ENCODE peak calls at places on chromosome 5, in eight cellular contexts. One of them, this sample, is unnamed.

GRCh38 chr5:103476776-103477175 is 85.8 kb downstream of the NUDT12 start:
- DNase-seq in WERI-Rb-1: no peak
- DNase-seq in naive thymus-derived CD4-positive, alpha-beta T cell: no peak
- DNase-seq in neural progenitor cell: peak; percentile 19
- DNase-seq in tibial artery: no peak
- DNase-seq in mesenchymal stem cell: no peak
- DNase-seq in CD4-positive, CD25-positive, alpha-beta regulatory T cell: no peak
- DNase-seq in GM23338: no peak
- DNase-seq in this sample: no peak

GRCh38 chr5:14380712-14381111 is 200.9 kb upstream of the OTULINL start:
- DNase-seq in WERI-Rb-1: no peak
- DNase-seq in naive thymus-derived CD4-positive, alpha-beta T cell: no peak
- DNase-seq in neural progenitor cell: no peak
- DNase-seq in tibial artery: no peak
- DNase-seq in mesenchymal stem cell: no peak
- DNase-seq in CD4-positive, CD25-positive, alpha-beta regulatory T cell: no peak
- DNase-seq in GM23338: no peak
- DNase-seq in this sample: no peak

GRCh38 chr5:96876292-96876850 is at the start of gene ERAP2:
- DNase-seq in WERI-Rb-1: no peak
- DNase-seq in naive thymus-derived CD4-positive, alpha-beta T cell: no peak
- DNase-seq in neural progenitor cell: no peak
- DNase-seq in tibial artery: no peak
- DNase-seq in mesenchymal stem cell: peak; percentile 71
- DNase-seq in CD4-positive, CD25-positive, alpha-beta regulatory T cell: peak; percentile 70
- DNase-seq in GM23338: peak; percentile 14
- DNase-seq in this sample: no peak

GRCh38 chr5:13591621-13592020 is 352.9 kb downstream of the DNAH5 start:
- DNase-seq in WERI-Rb-1: no peak
- DNase-seq in naive thymus-derived CD4-positive, alpha-beta T cell: no peak
- DNase-seq in neural progenitor cell: no peak
- DNase-seq in tibial artery: no peak
- DNase-seq in mesenchymal stem cell: peak; percentile 50
- DNase-seq in CD4-positive, CD25-positive, alpha-beta regulatory T cell: no peak
- DNase-seq in GM23338: no peak
- DNase-seq in this sample: no peak

GRCh38 chr5:149959406-149960236 is 937 bp upstream of the SLC26A2 start:
- DNase-seq in WERI-Rb-1: peak; percentile 37
- DNase-seq in naive thymus-derived CD4-positive, alpha-beta T cell: peak; percentile 38
- DNase-seq in neural progenitor cell: peak; percentile 31
- DNase-seq in tibial artery: no peak
- DNase-seq in mesenchymal stem cell: peak; percentile 93
- DNase-seq in CD4-positive, CD25-positive, alpha-beta regulatory T cell: peak; percentile 31
- DNase-seq in GM23338: peak; percentile 69
- DNase-seq in this sample: no peak

GRCh38 chr5:147935032-147935431 is 28.7 kb upstream of the C5orf46 start:
- DNase-seq in WERI-Rb-1: no peak
- DNase-seq in naive thymus-derived CD4-positive, alpha-beta T cell: no peak
- DNase-seq in neural progenitor cell: peak; percentile 36
- DNase-seq in tibial artery: no peak
- DNase-seq in mesenchymal stem cell: peak; percentile 54
- DNase-seq in CD4-positive, CD25-positive, alpha-beta regulatory T cell: no peak
- DNase-seq in GM23338: peak; percentile 82
- DNase-seq in this sample: no peak

GRCh38 chr5:42836070-42836769 is 24.5 kb upstream of the SELENOP start:
- DNase-seq in WERI-Rb-1: no peak
- DNase-seq in naive thymus-derived CD4-positive, alpha-beta T cell: no peak
- DNase-seq in neural progenitor cell: no peak
- DNase-seq in tibial artery: no peak
- DNase-seq in mesenchymal stem cell: no peak
- DNase-seq in CD4-positive, CD25-positive, alpha-beta regulatory T cell: no peak
- DNase-seq in GM23338: no peak
- DNase-seq in this sample: peak; percentile 56

GRCh38 chr5:168106008-168106761 is 185.3 kb upstream of the WWC1 start:
- DNase-seq in WERI-Rb-1: no peak
- DNase-seq in naive thymus-derived CD4-positive, alpha-beta T cell: no peak
- DNase-seq in neural progenitor cell: no peak
- DNase-seq in tibial artery: no peak
- DNase-seq in mesenchymal stem cell: no peak
- DNase-seq in CD4-positive, CD25-positive, alpha-beta regulatory T cell: no peak
- DNase-seq in GM23338: no peak
- DNase-seq in this sample: no peak

GRCh38 chr5:173890195-173890951 is 2.2 kb downstream of the CPEB4 start:
- DNase-seq in WERI-Rb-1: peak; percentile 29
- DNase-seq in naive thymus-derived CD4-positive, alpha-beta T cell: no peak
- DNase-seq in neural progenitor cell: peak; percentile 23
- DNase-seq in tibial artery: peak; percentile 68
- DNase-seq in mesenchymal stem cell: peak; percentile 30
- DNase-seq in CD4-positive, CD25-positive, alpha-beta regulatory T cell: no peak
- DNase-seq in GM23338: peak; percentile 56
- DNase-seq in this sample: no peak

GRCh38 chr5:67373518-67373917 is 176.9 kb upstream of the CD180 start:
- DNase-seq in WERI-Rb-1: no peak
- DNase-seq in naive thymus-derived CD4-positive, alpha-beta T cell: no peak
- DNase-seq in neural progenitor cell: no peak
- DNase-seq in tibial artery: no peak
- DNase-seq in mesenchymal stem cell: no peak
- DNase-seq in CD4-positive, CD25-positive, alpha-beta regulatory T cell: no peak
- DNase-seq in GM23338: no peak
- DNase-seq in this sample: no peak

GRCh38 chr5:52987711-52988329 is 1.3 kb upstream of the ITGA2 start:
- DNase-seq in WERI-Rb-1: no peak
- DNase-seq in naive thymus-derived CD4-positive, alpha-beta T cell: no peak
- DNase-seq in neural progenitor cell: no peak
- DNase-seq in tibial artery: no peak
- DNase-seq in mesenchymal stem cell: no peak
- DNase-seq in CD4-positive, CD25-positive, alpha-beta regulatory T cell: no peak
- DNase-seq in GM23338: no peak
- DNase-seq in this sample: peak; percentile 39

GRCh38 chr5:10352404-10353240 is 873 bp upstream of the MARCHF6 start:
- DNase-seq in WERI-Rb-1: no peak
- DNase-seq in naive thymus-derived CD4-positive, alpha-beta T cell: peak; percentile 31
- DNase-seq in neural progenitor cell: peak; percentile 75
- DNase-seq in tibial artery: peak; percentile 68
- DNase-seq in mesenchymal stem cell: peak; percentile 67
- DNase-seq in CD4-positive, CD25-positive, alpha-beta regulatory T cell: no peak
- DNase-seq in GM23338: peak; percentile 64
- DNase-seq in this sample: no peak

GRCh38 chr5:136699661-136700060 is 334.3 kb upstream of the TRPC7 start:
- DNase-seq in WERI-Rb-1: no peak
- DNase-seq in naive thymus-derived CD4-positive, alpha-beta T cell: no peak
- DNase-seq in neural progenitor cell: no peak
- DNase-seq in tibial artery: no peak
- DNase-seq in mesenchymal stem cell: no peak
- DNase-seq in CD4-positive, CD25-positive, alpha-beta regulatory T cell: no peak
- DNase-seq in GM23338: no peak
- DNase-seq in this sample: no peak

GRCh38 chr5:154477382-154478223 is 424 bp downstream of the HAND1 start:
- DNase-seq in WERI-Rb-1: peak; percentile 44
- DNase-seq in naive thymus-derived CD4-positive, alpha-beta T cell: peak; percentile 25
- DNase-seq in neural progenitor cell: peak; percentile 77
- DNase-seq in tibial artery: no peak
- DNase-seq in mesenchymal stem cell: peak; percentile 29
- DNase-seq in CD4-positive, CD25-positive, alpha-beta regulatory T cell: no peak
- DNase-seq in GM23338: peak; percentile 64
- DNase-seq in this sample: no peak
- H3K4me3 ChIP-seq in WERI-Rb-1: peak overlapping the region; percentile 55
- H3K4me3 ChIP-seq in naive thymus-derived CD4-positive, alpha-beta T cell: no peak overlapping the region
- H3K4me3 ChIP-seq in neural progenitor cell: peak overlapping the region; percentile 44
- H3K4me3 ChIP-seq in tibial artery: peak overlapping the region; percentile 42
- H3K4me3 ChIP-seq in mesenchymal stem cell: peak overlapping the region; percentile 63
- H3K4me3 ChIP-seq in CD4-positive, CD25-positive, alpha-beta regulatory T cell: no peak overlapping the region
- H3K4me3 ChIP-seq in GM23338: peak overlapping the region; percentile 63
- H3K4me3 ChIP-seq in this sample: no peak overlapping the region

DNA sequence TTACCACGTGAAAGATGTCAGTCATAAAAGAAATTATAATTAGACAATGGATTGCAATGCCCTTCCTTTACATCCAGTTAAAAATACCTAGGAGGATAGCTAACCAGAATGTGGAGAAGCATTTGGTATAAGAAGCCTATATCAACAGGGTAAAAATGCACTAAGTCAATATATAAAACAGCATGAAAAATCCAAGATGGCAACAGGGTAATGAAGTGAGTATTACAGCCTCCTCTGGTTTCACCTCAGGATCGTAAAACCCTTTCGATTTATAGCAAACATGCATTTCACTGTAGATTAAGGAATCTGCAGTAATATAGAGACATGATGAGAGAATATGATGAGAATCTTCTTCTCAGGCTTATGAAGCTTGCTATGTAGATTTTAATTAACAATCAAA is 999.3 kb downstream of the NR2F1-AS1 start:
- DNase-seq in WERI-Rb-1: no peak
- DNase-seq in naive thymus-derived CD4-positive, alpha-beta T cell: no peak
- DNase-seq in neural progenitor cell: no peak
- DNase-seq in tibial artery: no peak
- DNase-seq in mesenchymal stem cell: no peak
- DNase-seq in CD4-positive, CD25-positive, alpha-beta regulatory T cell: no peak
- DNase-seq in GM23338: no peak
- DNase-seq in this sample: no peak
- H3K27ac ChIP-seq in WERI-Rb-1: no peak overlapping the region
- H3K27ac ChIP-seq in naive thymus-derived CD4-positive, alpha-beta T cell: no peak overlapping the region
- H3K27ac ChIP-seq in neural progenitor cell: no peak overlapping the region
- H3K27ac ChIP-seq in tibial artery: no peak overlapping the region
- H3K27ac ChIP-seq in mesenchymal stem cell: no peak overlapping the region
- H3K27ac ChIP-seq in CD4-positive, CD25-positive, alpha-beta regulatory T cell: no peak overlapping the region
- H3K27ac ChIP-seq in GM23338: no peak overlapping the region
- H3K27ac ChIP-seq in this sample: no peak overlapping the region

DNA sequence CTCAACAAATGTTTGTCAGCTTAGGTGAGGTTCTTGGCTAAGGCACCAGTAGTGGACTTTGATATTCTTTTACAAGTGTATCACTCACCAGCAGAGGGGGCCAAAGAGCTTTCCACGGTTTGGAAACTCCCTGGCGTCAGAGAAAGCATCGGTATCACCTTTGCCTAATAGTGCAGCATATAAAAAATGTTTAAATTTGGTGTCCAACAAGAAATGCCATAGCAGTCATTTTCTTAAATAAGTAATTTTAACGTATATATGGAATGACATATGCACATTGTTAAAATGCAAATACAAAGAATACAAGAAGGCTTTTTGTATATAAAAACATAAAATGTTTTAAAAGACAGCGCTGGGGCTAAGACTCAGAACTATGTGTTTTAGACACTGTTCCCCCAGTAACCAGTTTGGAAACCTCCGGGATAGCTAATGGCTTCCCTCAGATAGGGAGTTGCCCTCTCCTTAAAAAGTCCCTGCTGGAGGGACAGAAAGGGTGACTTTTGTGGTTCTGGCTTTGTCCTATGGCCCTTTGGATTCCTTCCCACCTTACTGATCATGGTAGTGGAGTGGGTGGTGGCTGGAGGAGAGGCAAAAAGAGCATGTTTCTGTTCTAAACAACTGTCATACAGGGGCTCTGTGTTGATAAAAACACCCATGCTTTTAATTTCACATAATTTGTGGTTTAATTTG is 124.6 kb downstream of the GPBP1 start:
- DNase-seq in WERI-Rb-1: peak; percentile 80
- DNase-seq in naive thymus-derived CD4-positive, alpha-beta T cell: peak; percentile 77
- DNase-seq in neural progenitor cell: peak; percentile 94
- DNase-seq in tibial artery: peak; percentile 83
- DNase-seq in mesenchymal stem cell: peak; percentile 86
- DNase-seq in CD4-positive, CD25-positive, alpha-beta regulatory T cell: peak; percentile 79
- DNase-seq in GM23338: peak; percentile 96
- DNase-seq in this sample: peak; percentile 88
- H3K4me3 ChIP-seq in WERI-Rb-1: no peak overlapping the region
- H3K4me3 ChIP-seq in naive thymus-derived CD4-positive, alpha-beta T cell: peak overlapping the region; percentile 34
- H3K4me3 ChIP-seq in neural progenitor cell: no peak overlapping the region
- H3K4me3 ChIP-seq in tibial artery: no peak overlapping the region
- H3K4me3 ChIP-seq in mesenchymal stem cell: no peak overlapping the region
- H3K4me3 ChIP-seq in CD4-positive, CD25-positive, alpha-beta regulatory T cell: peak overlapping the region; percentile 78
- H3K4me3 ChIP-seq in GM23338: no peak overlapping the region
- H3K4me3 ChIP-seq in this sample: no peak overlapping the region

GRCh38 chr5:135219239-135219638 is 179.8 kb downstream of the MACROH2A1 start:
- DNase-seq in WERI-Rb-1: no peak
- DNase-seq in naive thymus-derived CD4-positive, alpha-beta T cell: no peak
- DNase-seq in neural progenitor cell: no peak
- DNase-seq in tibial artery: no peak
- DNase-seq in mesenchymal stem cell: no peak
- DNase-seq in CD4-positive, CD25-positive, alpha-beta regulatory T cell: no peak
- DNase-seq in GM23338: no peak
- DNase-seq in this sample: no peak

GRCh38 chr5:135217669-135218485 is 181.2 kb downstream of the MACROH2A1 start:
- DNase-seq in WERI-Rb-1: peak; percentile 39
- DNase-seq in naive thymus-derived CD4-positive, alpha-beta T cell: no peak
- DNase-seq in neural progenitor cell: peak; percentile 17
- DNase-seq in tibial artery: peak; percentile 37
- DNase-seq in mesenchymal stem cell: no peak
- DNase-seq in CD4-positive, CD25-positive, alpha-beta regulatory T cell: no peak
- DNase-seq in GM23338: peak; percentile 38
- DNase-seq in this sample: no peak

GRCh38 chr5:135216813-135217154 is 182.2 kb downstream of the MACROH2A1 start:
- DNase-seq in WERI-Rb-1: no peak
- DNase-seq in naive thymus-derived CD4-positive, alpha-beta T cell: no peak
- DNase-seq in neural progenitor cell: peak; percentile 28
- DNase-seq in tibial artery: no peak
- DNase-seq in mesenchymal stem cell: no peak
- DNase-seq in CD4-positive, CD25-positive, alpha-beta regulatory T cell: no peak
- DNase-seq in GM23338: no peak
- DNase-seq in this sample: no peak

GRCh38 chr5:135219868-135220267 is 179.2 kb downstream of the MACROH2A1 start:
- DNase-seq in WERI-Rb-1: peak; percentile 6
- DNase-seq in naive thymus-derived CD4-positive, alpha-beta T cell: no peak
- DNase-seq in neural progenitor cell: no peak
- DNase-seq in tibial artery: peak; percentile 33
- DNase-seq in mesenchymal stem cell: no peak
- DNase-seq in CD4-positive, CD25-positive, alpha-beta regulatory T cell: no peak
- DNase-seq in GM23338: no peak
- DNase-seq in this sample: no peak

DNA sequence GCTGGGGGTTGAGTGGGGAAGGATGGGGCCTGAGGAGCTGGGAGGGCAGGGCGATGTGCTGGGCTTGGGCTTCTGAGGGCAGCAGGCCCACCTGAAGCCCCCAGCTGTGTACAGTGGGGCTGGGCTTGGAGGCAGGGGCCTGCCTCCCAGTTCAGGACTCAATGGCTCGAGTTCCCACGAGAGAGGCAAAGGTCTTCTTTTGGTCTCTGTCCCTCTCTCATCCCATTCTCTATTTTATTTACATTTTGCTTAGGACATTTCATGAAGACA is 180.6 kb downstream of the MACROH2A1 start:
- DNase-seq in WERI-Rb-1: peak; percentile 4
- DNase-seq in naive thymus-derived CD4-positive, alpha-beta T cell: no peak
- DNase-seq in neural progenitor cell: no peak
- DNase-seq in tibial artery: peak; percentile 47
- DNase-seq in mesenchymal stem cell: no peak
- DNase-seq in CD4-positive, CD25-positive, alpha-beta regulatory T cell: no peak
- DNase-seq in GM23338: no peak
- DNase-seq in this sample: no peak
- H3K27ac ChIP-seq in WERI-Rb-1: peak overlapping the region; percentile 48
- H3K27ac ChIP-seq in naive thymus-derived CD4-positive, alpha-beta T cell: no peak overlapping the region
- H3K27ac ChIP-seq in neural progenitor cell: no peak overlapping the region
- H3K27ac ChIP-seq in tibial artery: no peak overlapping the region
- H3K27ac ChIP-seq in mesenchymal stem cell: no peak overlapping the region
- H3K27ac ChIP-seq in CD4-positive, CD25-positive, alpha-beta regulatory T cell: no peak overlapping the region
- H3K27ac ChIP-seq in GM23338: no peak overlapping the region
- H3K27ac ChIP-seq in this sample: no peak overlapping the region

GRCh38 chr5:79020861-79021561 is 35.9 kb upstream of the ARSB start:
- DNase-seq in WERI-Rb-1: peak; percentile 67
- DNase-seq in naive thymus-derived CD4-positive, alpha-beta T cell: peak; percentile 23
- DNase-seq in neural progenitor cell: peak; percentile 72
- DNase-seq in tibial artery: peak; percentile 66
- DNase-seq in mesenchymal stem cell: peak; percentile 65
- DNase-seq in CD4-positive, CD25-positive, alpha-beta regulatory T cell: peak; percentile 21
- DNase-seq in GM23338: peak; percentile 78
- DNase-seq in this sample: peak; percentile 50
- H3K4me3 ChIP-seq in WERI-Rb-1: peak overlapping the region; percentile 26
- H3K4me3 ChIP-seq in naive thymus-derived CD4-positive, alpha-beta T cell: no peak overlapping the region
- H3K4me3 ChIP-seq in neural progenitor cell: no peak overlapping the region
- H3K4me3 ChIP-seq in tibial artery: peak overlapping the region; percentile 7
- H3K4me3 ChIP-seq in mesenchymal stem cell: peak overlapping the region; percentile 55
- H3K4me3 ChIP-seq in CD4-positive, CD25-positive, alpha-beta regulatory T cell: no peak overlapping the region
- H3K4me3 ChIP-seq in GM23338: no peak overlapping the region
- H3K4me3 ChIP-seq in this sample: no peak overlapping the region